ENCODE peak calls at places on chromosomes 2 and 18, in eight cellular contexts. X is esophagus squamous epithelium, Q is lower leg skin, M is A549, Z is AG04450, D is suprapubic skin, T is IMR-90, N is coronary artery. R is an unnamed sample.

GRCh38 chr2:47344890-47345583 is 57.9 kb upstream of the MSH2 start:
- DNase-seq in X (no peak), Q (peak; percentile 32), M (peak; percentile 99), Z (no peak), D (peak; percentile 84), T (peak; percentile 44), N (no peak), R (no peak)

GRCh38 chr2:105545731-105546622 is 147.1 kb upstream of the FHL2 start:
- DNase-seq in X (no peak), Q (peak; percentile 29), M (peak; percentile 74), Z (peak; percentile 29), D (peak; percentile 79), T (peak; percentile 62), N (no peak), R (no peak)

GRCh38 chr2:74567862-74568261 is 13.3 kb downstream of the DOK1 start:
- DNase-seq in X (no peak), Q (no peak), M (no peak), Z (no peak), D (no peak), T (peak; percentile 88), N (no peak), R (peak; percentile 92)

GRCh38 chr18:58653814-58654509 is 17.3 kb upstream of the MALT1 start:
- DNase-seq in X (no peak), Q (no peak), M (no peak), Z (no peak), D (no peak), T (no peak), N (no peak), R (no peak)

GRCh38 chr2:231348703-231349373 is 46.7 kb upstream of the B3GNT7 start:
- DNase-seq in X (no peak), Q (no peak), M (no peak), Z (peak; percentile 24), D (no peak), T (peak; percentile 74), N (peak; percentile 19), R (no peak)

GRCh38 chr2:96832751-96833507 is 10.9 kb downstream of the ANKRD23 start:
- DNase-seq in X (no peak), Q (no peak), M (peak; percentile 54), Z (peak; percentile 11), D (no peak), T (peak; percentile 64), N (peak; percentile 74), R (no peak)

GRCh38 chr2:128420776-128421175 is 102.1 kb upstream of the HS6ST1 start:
- DNase-seq in X (no peak), Q (no peak), M (no peak), Z (no peak), D (peak; percentile 53), T (no peak), N (peak; percentile 19), R (no peak)

GRCh38 chr2:143988082-143988481 is 531.8 kb downstream of the ZEB2 start:
- DNase-seq in X (no peak), Q (no peak), M (no peak), Z (no peak), D (no peak), T (no peak), N (no peak), R (no peak)

GRCh38 chr18:34702814-34703213 is 7.3 kb upstream of the DTNA start:
- DNase-seq in X (no peak), Q (no peak), M (no peak), Z (no peak), D (no peak), T (no peak), N (no peak), R (no peak)

GRCh38 chr2:26394694-26395093 is 7.0 kb upstream of the DRC1 start:
- DNase-seq in X (no peak), Q (no peak), M (no peak), Z (no peak), D (no peak), T (peak; percentile 12), N (no peak), R (no peak)

GRCh38 chr2:126657636-126658315 is 1.8 kb downstream of the GYPC start:
- DNase-seq in X (peak; percentile 34), Q (peak; percentile 67), M (no peak), Z (peak; percentile 98), D (peak; percentile 91), T (peak; percentile 99), N (peak; percentile 93), R (peak; percentile 99)

GRCh38 chr2:74481961-74482800 is 617 bp downstream of the CCDC142 start:
- DNase-seq in X (no peak), Q (no peak), M (no peak), Z (no peak), D (no peak), T (no peak), N (no peak), R (no peak)

GRCh38 chr2:202109737-202110184 is 36.7 kb downstream of the KIAA2012 start:
- DNase-seq in X (peak; percentile 4), Q (peak; percentile 33), M (no peak), Z (no peak), D (no peak), T (peak; percentile 61), N (no peak), R (no peak)

GRCh38 chr18:67385455-67385854 is 131.1 kb downstream of the DSEL start:
- DNase-seq in X (no peak), Q (no peak), M (no peak), Z (no peak), D (no peak), T (peak; percentile 47), N (no peak), R (no peak)

GRCh38 chr18:61893971-61894750 is 1.4 kb upstream of the RNF152 start:
- DNase-seq in X (no peak), Q (peak; percentile 76), M (peak; percentile 36), Z (no peak), D (peak; percentile 85), T (peak; percentile 64), N (peak; percentile 93), R (no peak)
- TF ChIP-seq CTCF in X (peak; percentile 34), Q (no peak), M (no peak), Z (peak; percentile 24), D (no peak), T (peak; percentile 54), N (no peak), R (peak; percentile 14)

DNA sequence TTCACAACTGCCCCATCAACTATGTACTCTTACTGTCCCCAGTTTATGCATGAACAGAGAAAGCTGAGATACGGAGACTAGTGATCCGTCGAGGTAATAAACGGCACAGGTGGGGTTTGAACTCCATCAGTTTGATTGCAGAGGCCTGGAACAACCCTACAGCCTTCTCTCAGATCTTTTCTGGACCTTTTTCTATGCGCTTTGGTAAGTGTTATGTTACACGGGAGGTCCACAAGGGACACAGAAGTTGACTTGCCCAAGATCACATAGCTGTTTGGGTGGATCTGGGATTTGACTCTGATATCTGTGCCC is 1.1 kb upstream of the DNPEP start:
- DNase-seq in X (no peak), Q (no peak), M (no peak), Z (no peak), D (no peak), T (no peak), N (no peak), R (no peak)
- H3K4me3 ChIP-seq in X (peak overlapping the region; percentile 91), Q (no peak overlapping the region), M (peak overlapping the region; percentile 99), Z (peak overlapping the region; percentile 49), D (peak overlapping the region; percentile 78), T (peak overlapping the region; percentile 25), N (peak overlapping the region; percentile 98), R (peak overlapping the region; percentile 18)

DNA sequence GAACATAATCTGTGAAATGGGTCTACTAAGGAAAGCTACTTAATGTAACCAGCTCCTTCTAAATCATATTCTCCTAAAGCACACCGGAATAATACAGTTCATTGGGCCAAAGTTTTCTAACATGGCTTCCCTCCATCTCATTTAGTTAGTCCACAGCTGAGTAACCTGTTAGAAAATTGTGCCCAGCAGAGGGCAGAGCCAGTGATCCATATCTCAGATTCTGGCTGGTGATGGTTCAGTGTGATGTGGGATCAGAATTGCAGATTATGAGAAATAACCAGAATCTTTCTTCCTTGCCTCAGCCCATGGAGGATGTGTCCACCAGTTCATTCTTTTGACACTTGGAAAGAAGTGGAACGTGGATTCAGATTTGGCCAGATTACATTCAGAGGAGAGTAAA is 9.4 kb upstream of the CTLA4 start:
- DNase-seq in X (no peak), Q (no peak), M (no peak), Z (no peak), D (no peak), T (no peak), N (no peak), R (no peak)
- TF ChIP-seq CTCF in X (no peak), Q (no peak), M (no peak), Z (no peak), D (no peak), T (no peak), N (no peak), R (no peak)

GRCh38 chr2:205245652-205246051 is 436.6 kb upstream of the NRP2 start:
- DNase-seq in X (no peak), Q (no peak), M (no peak), Z (no peak), D (no peak), T (peak; percentile 43), N (no peak), R (peak; percentile 59)
- H3K4me3 ChIP-seq in X (no peak overlapping the region), Q (no peak overlapping the region), M (no peak overlapping the region), Z (no peak overlapping the region), D (no peak overlapping the region), T (no peak overlapping the region), N (no peak overlapping the region), R (no peak overlapping the region)